ENCODE peak calls at places on chromosomes 5 and 9, in nine cellular contexts. One of them, this sample, is unnamed.

GRCh38 chr9:6015278-6016157 is at the start of gene RANBP6:
- DNase-seq in A549: peak
- DNase-seq in uterus: peak
- DNase-seq in endodermal cell: peak
- DNase-seq in psoas muscle: peak
- DNase-seq in left ventricle myocardium inferior: peak
- DNase-seq in fibroblast of lung: peak
- DNase-seq in SK-N-SH: peak
- DNase-seq in mammary epithelial cell: peak
- DNase-seq in this sample: peak

GRCh38 chr9:13268469-13268868 is 11.0 kb downstream of the MPDZ start:
- DNase-seq in A549: peak
- DNase-seq in uterus: no peak
- DNase-seq in endodermal cell: no peak
- DNase-seq in psoas muscle: no peak
- DNase-seq in left ventricle myocardium inferior: no peak
- DNase-seq in fibroblast of lung: no peak
- DNase-seq in SK-N-SH: no peak
- DNase-seq in mammary epithelial cell: no peak
- DNase-seq in this sample: no peak

GRCh38 chr5:150497274-150497988 is 10.5 kb upstream of the NDST1 start:
- DNase-seq in A549: peak
- DNase-seq in uterus: peak
- DNase-seq in endodermal cell: no peak
- DNase-seq in psoas muscle: peak
- DNase-seq in left ventricle myocardium inferior: peak
- DNase-seq in fibroblast of lung: peak
- DNase-seq in SK-N-SH: peak
- DNase-seq in mammary epithelial cell: peak
- DNase-seq in this sample: peak

GRCh38 chr5:43233946-43234345 is 41.9 kb downstream of the NIM1K start:
- DNase-seq in A549: no peak
- DNase-seq in uterus: no peak
- DNase-seq in endodermal cell: no peak
- DNase-seq in psoas muscle: no peak
- DNase-seq in left ventricle myocardium inferior: no peak
- DNase-seq in fibroblast of lung: no peak
- DNase-seq in SK-N-SH: no peak
- DNase-seq in mammary epithelial cell: no peak
- DNase-seq in this sample: no peak

GRCh38 chr5:103532116-103532734 is 30.4 kb downstream of the NUDT12 start:
- DNase-seq in A549: no peak
- DNase-seq in uterus: no peak
- DNase-seq in endodermal cell: no peak
- DNase-seq in psoas muscle: no peak
- DNase-seq in left ventricle myocardium inferior: no peak
- DNase-seq in fibroblast of lung: no peak
- DNase-seq in SK-N-SH: no peak
- DNase-seq in mammary epithelial cell: peak
- DNase-seq in this sample: no peak

GRCh38 chr5:139094154-139095131 is 103.7 kb downstream of the SIL1 start:
- DNase-seq in A549: no peak
- DNase-seq in uterus: no peak
- DNase-seq in endodermal cell: no peak
- DNase-seq in psoas muscle: no peak
- DNase-seq in left ventricle myocardium inferior: no peak
- DNase-seq in fibroblast of lung: no peak
- DNase-seq in SK-N-SH: no peak
- DNase-seq in mammary epithelial cell: no peak
- DNase-seq in this sample: no peak

GRCh38 chr5:179165421-179166170 is 105.4 kb downstream of the ZNF354C start:
- DNase-seq in A549: no peak
- DNase-seq in uterus: no peak
- DNase-seq in endodermal cell: peak
- DNase-seq in psoas muscle: no peak
- DNase-seq in left ventricle myocardium inferior: no peak
- DNase-seq in fibroblast of lung: no peak
- DNase-seq in SK-N-SH: no peak
- DNase-seq in mammary epithelial cell: no peak
- DNase-seq in this sample: peak

GRCh38 chr5:112004867-112005532 is 248.0 kb upstream of the NREP start:
- DNase-seq in A549: no peak
- DNase-seq in uterus: no peak
- DNase-seq in endodermal cell: no peak
- DNase-seq in psoas muscle: no peak
- DNase-seq in left ventricle myocardium inferior: no peak
- DNase-seq in fibroblast of lung: peak
- DNase-seq in SK-N-SH: no peak
- DNase-seq in mammary epithelial cell: peak
- DNase-seq in this sample: no peak

GRCh38 chr5:2253063-2253653 is 370.4 kb upstream of the IRX4 start:
- DNase-seq in A549: no peak
- DNase-seq in uterus: no peak
- DNase-seq in endodermal cell: no peak
- DNase-seq in psoas muscle: no peak
- DNase-seq in left ventricle myocardium inferior: no peak
- DNase-seq in fibroblast of lung: no peak
- DNase-seq in SK-N-SH: no peak
- DNase-seq in mammary epithelial cell: no peak
- DNase-seq in this sample: no peak

GRCh38 chr5:135266975-135267374 is 132.1 kb downstream of the MACROH2A1 start:
- DNase-seq in A549: no peak
- DNase-seq in uterus: no peak
- DNase-seq in endodermal cell: no peak
- DNase-seq in psoas muscle: no peak
- DNase-seq in left ventricle myocardium inferior: no peak
- DNase-seq in fibroblast of lung: peak
- DNase-seq in SK-N-SH: no peak
- DNase-seq in mammary epithelial cell: no peak
- DNase-seq in this sample: no peak

GRCh38 chr5:109825450-109825849 is 135.7 kb downstream of the MAN2A1 start:
- DNase-seq in A549: peak
- DNase-seq in uterus: no peak
- DNase-seq in endodermal cell: no peak
- DNase-seq in psoas muscle: no peak
- DNase-seq in left ventricle myocardium inferior: no peak
- DNase-seq in fibroblast of lung: no peak
- DNase-seq in SK-N-SH: no peak
- DNase-seq in mammary epithelial cell: no peak
- DNase-seq in this sample: no peak

GRCh38 chr9:121817476-121817875 is 166.0 kb downstream of the DAB2IP start:
- DNase-seq in A549: no peak
- DNase-seq in uterus: no peak
- DNase-seq in endodermal cell: peak
- DNase-seq in psoas muscle: no peak
- DNase-seq in left ventricle myocardium inferior: no peak
- DNase-seq in fibroblast of lung: no peak
- DNase-seq in SK-N-SH: no peak
- DNase-seq in mammary epithelial cell: no peak
- DNase-seq in this sample: peak

GRCh38 chr5:142677212-142677611 is 8.7 kb downstream of the FGF1 start:
- DNase-seq in A549: peak
- DNase-seq in uterus: no peak
- DNase-seq in endodermal cell: no peak
- DNase-seq in psoas muscle: no peak
- DNase-seq in left ventricle myocardium inferior: no peak
- DNase-seq in fibroblast of lung: no peak
- DNase-seq in SK-N-SH: no peak
- DNase-seq in mammary epithelial cell: peak
- DNase-seq in this sample: no peak

GRCh38 chr5:142675211-142675599 is 10.7 kb downstream of the FGF1 start:
- DNase-seq in A549: no peak
- DNase-seq in uterus: peak
- DNase-seq in endodermal cell: no peak
- DNase-seq in psoas muscle: no peak
- DNase-seq in left ventricle myocardium inferior: no peak
- DNase-seq in fibroblast of lung: no peak
- DNase-seq in SK-N-SH: no peak
- DNase-seq in mammary epithelial cell: no peak
- DNase-seq in this sample: no peak

GRCh38 chr5:142671276-142671675 is 14.6 kb downstream of the FGF1 start:
- DNase-seq in A549: no peak
- DNase-seq in uterus: no peak
- DNase-seq in endodermal cell: no peak
- DNase-seq in psoas muscle: no peak
- DNase-seq in left ventricle myocardium inferior: no peak
- DNase-seq in fibroblast of lung: no peak
- DNase-seq in SK-N-SH: no peak
- DNase-seq in mammary epithelial cell: no peak
- DNase-seq in this sample: no peak

GRCh38 chr5:142671801-142672200 is 14.1 kb downstream of the FGF1 start:
- DNase-seq in A549: no peak
- DNase-seq in uterus: no peak
- DNase-seq in endodermal cell: no peak
- DNase-seq in psoas muscle: no peak
- DNase-seq in left ventricle myocardium inferior: no peak
- DNase-seq in fibroblast of lung: peak
- DNase-seq in SK-N-SH: no peak
- DNase-seq in mammary epithelial cell: peak
- DNase-seq in this sample: no peak

GRCh38 chr5:142674438-142675210 is 11.3 kb downstream of the FGF1 start:
- DNase-seq in A549: no peak
- DNase-seq in uterus: peak
- DNase-seq in endodermal cell: peak
- DNase-seq in psoas muscle: no peak
- DNase-seq in left ventricle myocardium inferior: no peak
- DNase-seq in fibroblast of lung: peak
- DNase-seq in SK-N-SH: no peak
- DNase-seq in mammary epithelial cell: peak
- DNase-seq in this sample: no peak
- H3K27ac ChIP-seq in A549: no peak
- H3K27ac ChIP-seq in uterus: peak
- H3K27ac ChIP-seq in endodermal cell: no peak
- H3K27ac ChIP-seq in psoas muscle: peak
- H3K27ac ChIP-seq in left ventricle myocardium inferior: peak
- H3K27ac ChIP-seq in fibroblast of lung: no peak
- H3K27ac ChIP-seq in SK-N-SH: peak
- H3K27ac ChIP-seq in mammary epithelial cell: no peak
- H3K27ac ChIP-seq in this sample: peak

DNA sequence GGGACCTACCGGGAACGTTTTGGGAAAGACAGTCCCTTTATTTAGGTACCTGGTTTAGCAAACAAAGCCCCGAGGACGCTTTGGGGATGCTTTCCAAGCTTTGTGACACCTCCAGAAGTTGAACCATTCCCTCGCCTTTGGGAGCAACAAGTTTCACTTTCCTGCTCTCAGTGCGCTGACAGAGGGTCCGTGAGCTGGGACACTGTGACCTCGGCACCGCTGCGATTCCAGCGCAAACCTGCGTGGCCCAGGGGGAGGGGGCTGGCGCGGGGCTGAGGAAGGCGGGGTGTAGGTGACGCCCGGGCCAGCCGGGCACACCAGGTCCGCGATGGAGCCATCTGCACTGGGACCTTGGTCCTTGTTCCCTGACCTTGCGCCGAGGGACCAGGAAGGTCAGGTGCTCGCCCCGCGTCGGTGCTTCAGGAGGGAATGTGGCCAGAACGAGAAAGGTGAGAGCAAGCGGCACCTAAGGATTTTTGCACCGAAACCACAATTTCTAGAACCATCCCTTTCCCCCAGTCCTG is 724 bp upstream of the NPR3 start:
- DNase-seq in A549: peak
- DNase-seq in uterus: peak
- DNase-seq in endodermal cell: peak
- DNase-seq in psoas muscle: peak
- DNase-seq in left ventricle myocardium inferior: peak
- DNase-seq in fibroblast of lung: no peak
- DNase-seq in SK-N-SH: peak
- DNase-seq in mammary epithelial cell: peak
- DNase-seq in this sample: no peak
- H3K4me3 ChIP-seq in A549: peak
- H3K4me3 ChIP-seq in uterus: peak
- H3K4me3 ChIP-seq in endodermal cell: peak
- H3K4me3 ChIP-seq in psoas muscle: peak
- H3K4me3 ChIP-seq in left ventricle myocardium inferior: peak
- H3K4me3 ChIP-seq in fibroblast of lung: peak
- H3K4me3 ChIP-seq in SK-N-SH: peak
- H3K4me3 ChIP-seq in mammary epithelial cell: peak
- H3K4me3 ChIP-seq in this sample: peak

GRCh38 chr9:116116411-116116810 is 37.2 kb upstream of the PAPPA start:
- DNase-seq in A549: no peak
- DNase-seq in uterus: no peak
- DNase-seq in endodermal cell: no peak
- DNase-seq in psoas muscle: no peak
- DNase-seq in left ventricle myocardium inferior: no peak
- DNase-seq in fibroblast of lung: no peak
- DNase-seq in SK-N-SH: no peak
- DNase-seq in mammary epithelial cell: no peak
- DNase-seq in this sample: no peak

GRCh38 chr9:116115731-116116353 is 37.7 kb upstream of the PAPPA start:
- DNase-seq in A549: no peak
- DNase-seq in uterus: no peak
- DNase-seq in endodermal cell: no peak
- DNase-seq in psoas muscle: no peak
- DNase-seq in left ventricle myocardium inferior: no peak
- DNase-seq in fibroblast of lung: peak
- DNase-seq in SK-N-SH: no peak
- DNase-seq in mammary epithelial cell: no peak
- DNase-seq in this sample: no peak

GRCh38 chr9:116112236-116112635 is 41.4 kb upstream of the PAPPA start:
- DNase-seq in A549: no peak
- DNase-seq in uterus: no peak
- DNase-seq in endodermal cell: no peak
- DNase-seq in psoas muscle: no peak
- DNase-seq in left ventricle myocardium inferior: no peak
- DNase-seq in fibroblast of lung: peak
- DNase-seq in SK-N-SH: no peak
- DNase-seq in mammary epithelial cell: peak
- DNase-seq in this sample: no peak
- TF ChIP-seq CTCF in A549: peak
- TF ChIP-seq CTCF in uterus: no peak
- TF ChIP-seq CTCF in endodermal cell: peak
- TF ChIP-seq CTCF in psoas muscle: peak
- TF ChIP-seq CTCF in left ventricle myocardium inferior: peak
- TF ChIP-seq CTCF in fibroblast of lung: peak
- TF ChIP-seq CTCF in SK-N-SH: peak
- TF ChIP-seq CTCF in mammary epithelial cell: peak
- TF ChIP-seq CTCF in this sample: no peak

DNA sequence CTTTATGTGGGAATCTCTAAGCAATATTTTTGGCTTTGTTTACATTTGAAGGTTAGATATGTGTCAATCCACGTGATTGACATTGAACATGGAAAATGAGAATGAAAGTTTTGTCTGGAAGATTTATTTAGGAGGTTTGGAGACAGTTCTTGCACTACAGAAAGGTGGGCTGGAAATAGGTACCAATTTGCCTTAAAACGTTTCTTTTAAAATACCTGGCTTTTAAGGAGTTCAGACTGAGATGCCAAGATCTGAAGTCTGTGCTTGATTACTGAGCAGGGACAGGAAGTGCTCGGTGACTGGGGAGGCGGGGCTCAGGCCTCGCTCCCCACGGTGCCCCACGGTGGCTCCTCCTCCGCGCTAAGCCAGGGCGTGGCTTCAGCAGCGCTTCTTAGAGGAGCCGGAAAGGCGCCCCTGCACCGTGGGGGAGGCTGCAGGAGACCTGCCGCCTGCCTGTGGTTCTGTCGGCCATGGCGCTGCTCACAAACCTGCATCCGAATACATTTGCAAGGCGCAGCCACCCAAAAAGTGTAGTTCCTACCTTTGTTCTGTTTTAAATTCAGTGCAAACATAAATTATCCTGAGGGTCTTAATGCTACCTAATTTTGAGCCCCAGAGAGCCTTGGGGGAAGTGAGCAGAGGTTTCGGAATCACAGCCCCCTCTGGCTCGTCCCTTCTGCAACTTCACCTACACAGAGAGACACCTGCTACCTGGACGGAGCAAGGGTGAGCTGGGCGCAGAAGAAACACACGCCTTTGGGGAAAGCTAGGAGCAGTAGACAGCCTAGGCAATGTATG is 49.2 kb downstream of the USP20 start:
- DNase-seq in A549: peak
- DNase-seq in uterus: peak
- DNase-seq in endodermal cell: peak
- DNase-seq in psoas muscle: peak
- DNase-seq in left ventricle myocardium inferior: peak
- DNase-seq in fibroblast of lung: peak
- DNase-seq in SK-N-SH: peak
- DNase-seq in mammary epithelial cell: peak
- DNase-seq in this sample: peak
- H3K27ac ChIP-seq in A549: peak
- H3K27ac ChIP-seq in uterus: peak
- H3K27ac ChIP-seq in endodermal cell: no peak
- H3K27ac ChIP-seq in psoas muscle: peak
- H3K27ac ChIP-seq in left ventricle myocardium inferior: peak
- H3K27ac ChIP-seq in fibroblast of lung: no peak
- H3K27ac ChIP-seq in SK-N-SH: peak
- H3K27ac ChIP-seq in mammary epithelial cell: no peak
- H3K27ac ChIP-seq in this sample: peak